ENCODE peak calls at places on chromosomes 7 and 10, in four cellular contexts. J is K562, A is HCT116, H is H1. O is an unnamed sample.

GRCh38 chr10:79069325-79070090 is 742 bp downstream of the ZMIZ1 start:
- DNase-seq in H (no peak), A (no peak), J (peak; percentile 66), O (peak; percentile 63)

GRCh38 chr7:32062150-32062549 is 8.1 kb downstream of the PDE1C start:
- DNase-seq in J (peak; percentile 46), A (peak; percentile 23), H (no peak), O (peak; percentile 48)

GRCh38 chr10:3198900-3199299 is 26.3 kb upstream of the PITRM1 start:
- DNase-seq in A (no peak), J (no peak), H (no peak), O (no peak)

GRCh38 chr7:40680657-40681056 is 545.9 kb downstream of the SUGCT start:
- DNase-seq in H (no peak), J (peak; percentile 24), A (peak; percentile 34), O (peak; percentile 31)

GRCh38 chr7:137820677-137821420 is 25.9 kb downstream of the DGKI start:
- DNase-seq in H (no peak), A (no peak), J (no peak), O (no peak)

GRCh38 chr10:32141018-32141807 is 85.0 kb upstream of the KIF5B start:
- DNase-seq in J (no peak), H (no peak), A (no peak), O (peak; percentile 91)

GRCh38 chr10:31650010-31650409 is 278.6 kb downstream of the ARHGAP12 start:
- DNase-seq in H (no peak), J (no peak), A (no peak), O (peak; percentile 95)

GRCh38 chr10:10552948-10553347 is 464.7 kb upstream of the CELF2 start:
- DNase-seq in H (no peak), A (no peak), J (no peak), O (no peak)

DNA sequence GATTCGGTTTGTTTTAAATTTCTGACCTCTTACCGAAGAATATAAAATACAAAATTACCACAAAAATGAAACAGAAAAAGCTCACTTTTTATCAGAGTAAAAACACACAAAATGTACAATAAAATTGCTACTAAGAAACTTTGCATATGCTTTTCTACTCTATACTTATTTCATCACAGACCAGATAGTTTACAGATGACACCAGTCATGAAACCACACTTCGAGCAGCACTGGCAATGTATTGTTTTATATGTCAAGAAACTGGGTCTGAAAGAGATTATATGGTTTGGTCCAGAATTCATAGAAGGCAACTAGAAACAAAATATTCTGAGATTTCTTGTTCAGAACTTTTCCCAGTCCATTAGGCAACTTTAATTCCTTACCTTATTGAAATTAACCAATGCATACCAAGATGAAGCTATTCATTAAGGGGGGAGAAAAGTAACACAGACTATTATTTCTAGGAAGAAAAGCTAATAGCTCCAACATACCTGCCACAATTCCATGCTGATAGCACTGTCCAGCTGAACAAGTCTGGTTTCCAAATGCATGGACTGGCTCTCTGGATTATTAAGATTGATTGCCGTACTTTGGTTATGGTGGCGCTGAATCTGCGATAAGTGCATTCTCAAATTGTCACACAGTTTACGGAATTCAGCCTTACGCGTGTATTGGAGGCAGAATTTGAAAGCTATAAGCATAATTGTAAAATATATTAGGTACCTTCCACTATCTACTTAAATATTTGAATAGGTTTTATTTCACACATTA is 10.0 kb downstream of the EIF3A start:
- DNase-seq in J (no peak), A (no peak), H (no peak), O (no peak)
- TF ChIP-seq POLR2A in J (no peak), A (no peak), H (no peak), O (no peak)

GRCh38 chr10:132746801-132747625 is 38.9 kb downstream of the NKX6-2 start:
- DNase-seq in A (no peak), H (peak; percentile 10), J (no peak), O (no peak)
- TF ChIP-seq EZH2 in A (no peak), H (no peak), J (no peak), O (no peak)

DNA sequence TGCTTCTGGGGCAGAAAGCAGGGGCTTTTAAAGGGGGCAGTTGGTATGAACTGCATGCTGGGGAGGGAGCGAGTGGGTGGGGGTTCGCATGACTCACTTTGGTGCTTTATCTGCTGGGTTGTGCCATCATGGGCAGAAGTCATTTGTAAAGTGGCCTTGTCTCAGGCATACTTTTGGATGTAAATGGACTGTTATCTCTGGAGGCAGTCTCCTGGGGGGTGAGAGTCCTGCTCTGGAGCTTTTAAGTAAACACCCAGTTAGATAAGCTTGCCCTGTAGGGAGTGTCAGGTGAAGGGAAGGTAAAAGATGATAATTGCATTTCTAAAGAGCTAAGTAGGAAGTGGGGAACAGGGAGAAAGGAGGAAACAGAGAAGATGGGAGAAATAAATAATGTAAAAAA is 1.6 kb upstream of the GSTO1 start:
- DNase-seq in J (peak; percentile 78), A (no peak), H (no peak), O (no peak)
- TF ChIP-seq POLR2A in J (no peak), A (no peak), H (no peak), O (no peak)

GRCh38 chr10:42783181-42783549 is 570 bp downstream of the BMS1 start:
- DNase-seq in A (no peak), J (peak; percentile 31), H (no peak), O (peak; percentile 84)

GRCh38 chr10:42781893-42782445 is 626 bp upstream of the BMS1 start:
- DNase-seq in A (no peak), J (no peak), H (no peak), O (no peak)

GRCh38 chr10:42780456-42780855 is 2.1 kb upstream of the BMS1 start:
- DNase-seq in A (no peak), H (no peak), J (no peak), O (no peak)

GRCh38 chr10:42785759-42786158 is 3.2 kb downstream of the BMS1 start:
- DNase-seq in A (no peak), H (no peak), J (no peak), O (no peak)

GRCh38 chr10:42782446-42783180 is at the start of gene BMS1:
- DNase-seq in A (peak; percentile 93), H (peak; percentile 73), J (peak; percentile 91), O (peak; percentile 95)
- TF ChIP-seq EZH2 in A (no peak), H (no peak), J (no peak), O (no peak)

DNA sequence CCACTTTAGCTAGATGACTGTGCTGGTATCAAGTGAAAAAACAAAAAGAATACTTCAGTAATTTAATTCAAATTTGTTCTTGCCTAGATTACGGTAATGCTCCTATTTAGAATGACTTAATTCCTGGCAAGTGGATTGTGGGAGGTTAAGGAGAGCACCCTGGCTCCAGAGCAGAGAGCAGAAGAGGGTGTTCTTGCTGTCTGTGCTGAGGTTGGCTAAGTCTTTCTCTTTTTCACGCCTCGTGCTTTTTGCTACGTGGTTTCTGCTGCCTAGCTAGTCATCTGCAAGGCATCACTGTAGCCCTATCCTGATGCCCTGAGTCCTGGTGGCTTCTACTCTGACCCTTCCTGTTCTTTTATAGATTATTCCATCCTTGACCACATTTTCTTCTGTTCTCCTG is 101.4 kb downstream of the INSYN2A start:
- DNase-seq in H (no peak), J (no peak), A (no peak), O (no peak)
- TF ChIP-seq POLR2A in H (no peak), J (no peak), A (no peak), O (no peak)

GRCh38 chr7:128455556-128456254 is at the start of gene HILPDA:
- DNase-seq in A (peak; percentile 73), H (no peak), J (peak; percentile 99), O (peak; percentile 90)

GRCh38 chr7:128453836-128454804 is 1.6 kb upstream of the HILPDA start:
- DNase-seq in H (no peak), A (no peak), J (no peak), O (peak; percentile 90)

GRCh38 chr7:128458956-128459355 is 3.3 kb downstream of the HILPDA start:
- DNase-seq in H (no peak), A (no peak), J (no peak), O (no peak)

GRCh38 chr7:128452552-128452951 is 3.1 kb upstream of the HILPDA start:
- DNase-seq in A (no peak), H (no peak), J (no peak), O (no peak)

DNA sequence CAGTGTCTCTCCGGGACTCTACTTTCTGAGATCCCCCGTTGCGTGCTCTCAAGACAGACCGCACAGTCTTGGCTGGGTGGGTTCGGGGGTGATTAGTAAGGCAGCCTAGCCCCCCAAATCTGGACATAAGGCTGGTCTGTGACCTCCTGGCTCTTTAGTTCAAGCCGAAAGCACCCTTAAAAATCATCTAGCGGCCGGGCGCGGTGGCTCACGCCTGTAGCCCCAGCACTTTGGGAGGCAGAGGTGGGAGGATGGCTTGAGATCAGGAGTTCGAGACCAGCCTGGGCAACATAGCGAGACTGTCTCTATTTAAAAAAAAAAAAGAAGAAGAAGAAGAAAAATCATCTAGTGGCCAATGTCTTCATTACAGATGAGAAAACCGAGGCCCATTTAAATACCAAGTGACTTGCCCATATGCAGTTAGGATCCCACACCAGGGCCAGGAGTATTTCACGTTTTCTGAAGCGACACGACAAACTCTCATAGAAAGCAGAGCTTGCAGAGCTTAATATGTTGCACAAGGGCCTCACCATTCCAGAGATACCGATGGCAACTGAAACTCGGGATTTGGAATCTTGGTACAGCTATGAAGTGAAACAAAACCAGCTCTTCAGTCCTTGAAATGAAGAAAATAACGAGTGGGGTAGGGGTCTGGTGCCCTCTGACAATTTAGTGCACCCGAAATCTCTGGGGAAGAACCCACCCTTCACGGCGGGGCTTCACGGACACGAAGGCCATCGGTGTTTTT is 696 bp upstream of the HILPDA start:
- DNase-seq in A (no peak), H (no peak), J (no peak), O (no peak)
- TF ChIP-seq EZH2 in A (no peak), H (no peak), J (no peak), O (no peak)

DNA sequence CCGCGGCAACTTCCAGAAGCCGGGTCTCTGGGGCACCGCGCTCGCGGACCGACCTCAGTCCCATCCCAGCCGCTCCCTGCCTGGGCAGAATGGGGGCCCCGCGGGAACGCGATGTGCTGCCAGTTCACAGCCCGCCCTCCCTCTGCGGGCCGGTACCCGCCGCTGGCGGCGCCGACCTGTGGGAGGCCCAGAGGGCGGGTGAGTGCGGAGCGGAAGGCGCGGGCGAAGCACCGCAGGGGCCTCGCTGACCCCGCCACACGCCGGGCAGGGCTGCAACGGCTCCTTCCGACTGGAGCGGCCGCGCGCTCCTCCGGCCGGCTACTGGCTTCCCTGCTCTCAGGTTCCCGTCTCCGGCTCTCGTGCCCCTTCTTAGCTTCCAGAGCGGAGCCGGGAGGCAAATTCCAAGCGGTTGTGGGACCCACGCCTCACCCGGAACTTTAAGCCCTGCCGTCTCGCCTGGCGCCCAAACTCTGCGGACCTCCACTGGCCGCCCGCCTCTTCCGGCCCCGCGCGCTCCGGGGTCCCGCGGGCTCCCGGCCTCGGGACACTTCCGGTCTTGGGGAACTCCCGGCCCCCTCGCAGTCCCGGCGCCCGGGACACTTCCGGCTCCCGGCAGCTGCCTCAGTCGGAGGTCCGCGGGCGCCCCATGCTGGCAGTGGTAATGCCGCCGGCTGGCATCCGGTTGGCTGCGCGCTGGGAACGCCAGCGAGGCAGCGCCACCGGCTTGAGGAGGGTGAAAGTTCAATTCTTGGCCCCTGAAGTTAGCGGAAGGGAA is at the start of gene CYREN:
- DNase-seq in H (peak; percentile 78), J (peak; percentile 98), A (peak; percentile 88), O (peak; percentile 92)
- TF ChIP-seq POLR2A in H (peak; percentile 50), J (peak; percentile 98), A (peak; percentile 36), O (peak; percentile 13)

DNA sequence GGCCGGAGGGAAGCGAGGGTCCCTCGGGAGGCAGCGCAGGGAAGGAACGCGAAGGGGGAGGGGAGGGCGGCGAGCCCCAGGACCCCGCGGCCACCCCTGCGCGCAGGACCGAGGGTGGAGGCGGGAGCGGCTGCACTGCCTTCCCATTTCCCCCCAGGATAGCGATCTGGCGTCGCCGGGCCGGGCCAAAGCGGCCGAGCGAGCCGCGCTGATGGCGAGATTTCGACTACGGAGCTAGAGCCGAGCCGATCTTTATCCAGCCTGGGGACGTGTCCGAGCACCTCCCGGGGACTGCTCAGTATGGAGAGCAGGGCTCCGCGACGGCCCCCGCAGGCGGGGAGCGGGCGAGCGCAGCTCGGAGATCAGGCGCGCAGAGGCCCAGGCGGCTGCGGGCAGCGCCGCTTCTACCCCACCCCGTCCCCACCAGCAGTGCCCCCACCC is 590 bp upstream of the CRTAC1 start:
- DNase-seq in J (no peak), A (no peak), H (no peak), O (no peak)
- TF ChIP-seq EZH2 in J (no peak), A (no peak), H (no peak), O (no peak)

O was measured in endothelial cell of umbilical vein.